ENCODE peak calls at places on chromosome 15, in four cellular contexts. One of them, this sample, is unnamed.

GRCh38 chr15:70284438-70285214 is 186.9 kb upstream of the TLE3 start:
- DNase-seq in Panc1: no peak
- DNase-seq in adrenal gland: peak; percentile 75
- DNase-seq in naive thymus-derived CD4-positive, alpha-beta T cell: no peak
- DNase-seq in this sample: peak; percentile 69

GRCh38 chr15:77034620-77035467 is 36.1 kb downstream of the TSPAN3 start:
- DNase-seq in adrenal gland: peak; percentile 33
- DNase-seq in Panc1: no peak
- DNase-seq in naive thymus-derived CD4-positive, alpha-beta T cell: peak; percentile 38
- DNase-seq in this sample: no peak

GRCh38 chr15:41936649-41937567 is 35.4 kb downstream of the EHD4 start:
- DNase-seq in naive thymus-derived CD4-positive, alpha-beta T cell: peak; percentile 78
- DNase-seq in adrenal gland: peak; percentile 65
- DNase-seq in Panc1: no peak
- DNase-seq in this sample: no peak

GRCh38 chr15:44584162-44584749 is 47.3 kb downstream of the EIF3J start:
- DNase-seq in adrenal gland: peak; percentile 55
- DNase-seq in naive thymus-derived CD4-positive, alpha-beta T cell: peak; percentile 47
- DNase-seq in Panc1: peak; percentile 36
- DNase-seq in this sample: no peak

GRCh38 chr15:69652906-69653305 is 200.3 kb downstream of the RPLP1 start:
- DNase-seq in Panc1: no peak
- DNase-seq in naive thymus-derived CD4-positive, alpha-beta T cell: no peak
- DNase-seq in adrenal gland: no peak
- DNase-seq in this sample: no peak

GRCh38 chr15:90291679-90292356 is 26.3 kb downstream of the NGRN start:
- DNase-seq in Panc1: no peak
- DNase-seq in naive thymus-derived CD4-positive, alpha-beta T cell: no peak
- DNase-seq in adrenal gland: peak; percentile 64
- DNase-seq in this sample: peak; percentile 41

GRCh38 chr15:57215371-57215770 is 160.9 kb upstream of the CGNL1 start:
- DNase-seq in naive thymus-derived CD4-positive, alpha-beta T cell: no peak
- DNase-seq in Panc1: no peak
- DNase-seq in adrenal gland: no peak
- DNase-seq in this sample: no peak

GRCh38 chr15:48859426-48859825 is 18.5 kb upstream of the EID1 start:
- DNase-seq in Panc1: no peak
- DNase-seq in adrenal gland: no peak
- DNase-seq in naive thymus-derived CD4-positive, alpha-beta T cell: no peak
- DNase-seq in this sample: no peak

GRCh38 chr15:68317281-68318007 is 39.9 kb downstream of the FEM1B start:
- DNase-seq in Panc1: no peak
- DNase-seq in naive thymus-derived CD4-positive, alpha-beta T cell: no peak
- DNase-seq in adrenal gland: no peak
- DNase-seq in this sample: no peak

GRCh38 chr15:92140802-92141201 is 252.9 kb upstream of the ST8SIA2 start:
- DNase-seq in adrenal gland: no peak
- DNase-seq in naive thymus-derived CD4-positive, alpha-beta T cell: no peak
- DNase-seq in Panc1: no peak
- DNase-seq in this sample: no peak

GRCh38 chr15:91975241-91975978 is 121.9 kb downstream of the SLCO3A1 start:
- DNase-seq in Panc1: no peak
- DNase-seq in adrenal gland: peak; percentile 29
- DNase-seq in naive thymus-derived CD4-positive, alpha-beta T cell: no peak
- DNase-seq in this sample: no peak

GRCh38 chr15:61159901-61160300 is 69.2 kb downstream of the RORA start:
- DNase-seq in Panc1: no peak
- DNase-seq in naive thymus-derived CD4-positive, alpha-beta T cell: no peak
- DNase-seq in adrenal gland: no peak
- DNase-seq in this sample: no peak

GRCh38 chr15:73593278-73594074 is 39.7 kb downstream of the NPTN start:
- DNase-seq in naive thymus-derived CD4-positive, alpha-beta T cell: no peak
- DNase-seq in adrenal gland: no peak
- DNase-seq in Panc1: no peak
- DNase-seq in this sample: no peak

GRCh38 chr15:56719774-56720555 is 13.3 kb downstream of the ZNF280D start:
- DNase-seq in Panc1: no peak
- DNase-seq in adrenal gland: peak; percentile 44
- DNase-seq in naive thymus-derived CD4-positive, alpha-beta T cell: no peak
- DNase-seq in this sample: no peak

GRCh38 chr15:51908312-51908711 is 63.3 kb downstream of the LEO1 start:
- DNase-seq in naive thymus-derived CD4-positive, alpha-beta T cell: no peak
- DNase-seq in adrenal gland: no peak
- DNase-seq in Panc1: no peak
- DNase-seq in this sample: no peak

GRCh38 chr15:73927476-73928240 is 1.4 kb downstream of the LOXL1 start:
- DNase-seq in naive thymus-derived CD4-positive, alpha-beta T cell: peak; percentile 86
- DNase-seq in adrenal gland: peak; percentile 44
- DNase-seq in Panc1: no peak
- DNase-seq in this sample: peak; percentile 59

GRCh38 chr15:51322622-51323296 is 15.6 kb downstream of the CYP19A1 start:
- DNase-seq in adrenal gland: peak; percentile 69
- DNase-seq in naive thymus-derived CD4-positive, alpha-beta T cell: no peak
- DNase-seq in Panc1: no peak
- DNase-seq in this sample: peak; percentile 60

GRCh38 chr15:75091814-75092213 is 68.4 kb downstream of the PPCDC start:
- DNase-seq in adrenal gland: no peak
- DNase-seq in naive thymus-derived CD4-positive, alpha-beta T cell: no peak
- DNase-seq in Panc1: no peak
- DNase-seq in this sample: no peak

GRCh38 chr15:75578948-75579908 is at the start of gene PTPN9:
- DNase-seq in Panc1: no peak
- DNase-seq in naive thymus-derived CD4-positive, alpha-beta T cell: peak; percentile 61
- DNase-seq in adrenal gland: peak; percentile 72
- DNase-seq in this sample: peak; percentile 76

GRCh38 chr15:88615303-88616107 is 5.6 kb upstream of the AEN start:
- DNase-seq in adrenal gland: no peak
- DNase-seq in naive thymus-derived CD4-positive, alpha-beta T cell: no peak
- DNase-seq in Panc1: no peak
- DNase-seq in this sample: no peak

GRCh38 chr15:59401810-59402569 is 29.3 kb upstream of the MYO1E start:
- DNase-seq in naive thymus-derived CD4-positive, alpha-beta T cell: no peak
- DNase-seq in Panc1: no peak
- DNase-seq in adrenal gland: no peak
- DNase-seq in this sample: no peak

GRCh38 chr15:34243226-34243625 is 18.4 kb downstream of the EMC4 start:
- DNase-seq in Panc1: no peak
- DNase-seq in naive thymus-derived CD4-positive, alpha-beta T cell: no peak
- DNase-seq in adrenal gland: no peak
- DNase-seq in this sample: no peak

GRCh38 chr15:95303659-95304058 is 1026.8 kb upstream of the NR2F2 start:
- DNase-seq in adrenal gland: no peak
- DNase-seq in naive thymus-derived CD4-positive, alpha-beta T cell: no peak
- DNase-seq in Panc1: no peak
- DNase-seq in this sample: no peak

GRCh38 chr15:37087050-37087691 is 13.2 kb downstream of the MEIS2 start:
- DNase-seq in Panc1: no peak
- DNase-seq in naive thymus-derived CD4-positive, alpha-beta T cell: no peak
- DNase-seq in adrenal gland: no peak
- DNase-seq in this sample: no peak

GRCh38 chr15:86772369-86773059 is 692.8 kb downstream of the AGBL1 start:
- DNase-seq in naive thymus-derived CD4-positive, alpha-beta T cell: no peak
- DNase-seq in Panc1: no peak
- DNase-seq in adrenal gland: peak; percentile 1
- DNase-seq in this sample: no peak

GRCh38 chr15:63277044-63277892 is at the start of gene APH1B:
- DNase-seq in Panc1: no peak
- DNase-seq in adrenal gland: peak; percentile 85
- DNase-seq in naive thymus-derived CD4-positive, alpha-beta T cell: peak; percentile 76
- DNase-seq in this sample: peak; percentile 79

GRCh38 chr15:43775411-43775965 is 1.3 kb downstream of the ELL3 start:
- DNase-seq in adrenal gland: peak; percentile 68
- DNase-seq in Panc1: peak; percentile 54
- DNase-seq in naive thymus-derived CD4-positive, alpha-beta T cell: no peak
- DNase-seq in this sample: peak; percentile 51

GRCh38 chr15:37101634-37102314 is 1.4 kb upstream of the MEIS2 start:
- DNase-seq in Panc1: peak; percentile 32
- DNase-seq in naive thymus-derived CD4-positive, alpha-beta T cell: no peak
- DNase-seq in adrenal gland: peak; percentile 87
- DNase-seq in this sample: peak; percentile 62

GRCh38 chr15:100434038-100434437 is 92.3 kb upstream of the ADAMTS17 start:
- DNase-seq in Panc1: no peak
- DNase-seq in naive thymus-derived CD4-positive, alpha-beta T cell: no peak
- DNase-seq in adrenal gland: no peak
- DNase-seq in this sample: no peak

GRCh38 chr15:74179983-74180688 is 6.6 kb downstream of the ISLR start:
- DNase-seq in adrenal gland: no peak
- DNase-seq in Panc1: no peak
- DNase-seq in naive thymus-derived CD4-positive, alpha-beta T cell: no peak
- DNase-seq in this sample: no peak

GRCh38 chr15:40598126-40598525 is 4.1 kb downstream of the KNL1 start:
- DNase-seq in adrenal gland: no peak
- DNase-seq in naive thymus-derived CD4-positive, alpha-beta T cell: no peak
- DNase-seq in Panc1: no peak
- DNase-seq in this sample: no peak

GRCh38 chr15:92681141-92681622 is 25.6 kb upstream of the FAM174B start:
- DNase-seq in adrenal gland: peak; percentile 34
- DNase-seq in naive thymus-derived CD4-positive, alpha-beta T cell: no peak
- DNase-seq in Panc1: no peak
- DNase-seq in this sample: no peak

GRCh38 chr15:35393403-35393802 is 152.6 kb downstream of the DPH6 start:
- DNase-seq in Panc1: no peak
- DNase-seq in naive thymus-derived CD4-positive, alpha-beta T cell: no peak
- DNase-seq in adrenal gland: no peak
- DNase-seq in this sample: no peak

GRCh38 chr15:25798207-25798931 is 64.8 kb downstream of the ATP10A start:
- DNase-seq in adrenal gland: no peak
- DNase-seq in Panc1: no peak
- DNase-seq in naive thymus-derived CD4-positive, alpha-beta T cell: no peak
- DNase-seq in this sample: no peak

GRCh38 chr15:99174567-99174966 is 69.7 kb downstream of the SYNM start:
- DNase-seq in Panc1: no peak
- DNase-seq in naive thymus-derived CD4-positive, alpha-beta T cell: no peak
- DNase-seq in adrenal gland: peak; percentile 36
- DNase-seq in this sample: no peak
- H3K27ac ChIP-seq in Panc1: no peak overlapping the region
- H3K27ac ChIP-seq in naive thymus-derived CD4-positive, alpha-beta T cell: no peak overlapping the region
- H3K27ac ChIP-seq in adrenal gland: no peak overlapping the region
- H3K27ac ChIP-seq in this sample: no peak overlapping the region

GRCh38 chr15:50055333-50056278 is 63.4 kb downstream of the ATP8B4 start:
- DNase-seq in adrenal gland: peak; percentile 5
- DNase-seq in naive thymus-derived CD4-positive, alpha-beta T cell: no peak
- DNase-seq in Panc1: no peak
- DNase-seq in this sample: no peak
- H3K4me3 ChIP-seq in adrenal gland: no peak overlapping the region
- H3K4me3 ChIP-seq in naive thymus-derived CD4-positive, alpha-beta T cell: no peak overlapping the region
- H3K4me3 ChIP-seq in Panc1: no peak overlapping the region
- H3K4me3 ChIP-seq in this sample: no peak overlapping the region

DNA sequence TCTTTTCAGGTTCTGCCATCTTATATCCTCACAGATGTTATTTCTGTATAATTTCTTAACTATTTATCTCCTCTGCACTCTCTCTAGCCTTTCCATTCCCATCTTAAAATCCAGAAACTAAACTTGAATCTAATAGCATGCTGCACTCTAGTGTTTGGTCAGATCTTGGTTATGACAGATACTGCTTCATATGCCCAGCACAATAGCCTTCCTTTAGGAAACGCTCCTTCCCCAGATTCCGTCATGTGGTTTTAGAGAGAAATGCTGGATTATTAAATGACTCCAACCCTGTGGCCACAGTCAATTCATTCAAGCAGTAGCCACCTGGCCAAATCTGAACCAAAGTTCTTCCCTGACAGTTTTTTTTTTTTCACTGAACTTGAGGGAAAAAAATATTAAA is 19.4 kb downstream of the RASGRP1 start:
- DNase-seq in naive thymus-derived CD4-positive, alpha-beta T cell: no peak
- DNase-seq in Panc1: no peak
- DNase-seq in adrenal gland: no peak
- DNase-seq in this sample: no peak
- H3K27ac ChIP-seq in naive thymus-derived CD4-positive, alpha-beta T cell: no peak overlapping the region
- H3K27ac ChIP-seq in Panc1: no peak overlapping the region
- H3K27ac ChIP-seq in adrenal gland: no peak overlapping the region
- H3K27ac ChIP-seq in this sample: no peak overlapping the region

GRCh38 chr15:39362832-39363561 is 217.9 kb upstream of the THBS1 start:
- DNase-seq in Panc1: no peak
- DNase-seq in naive thymus-derived CD4-positive, alpha-beta T cell: no peak
- DNase-seq in adrenal gland: no peak
- DNase-seq in this sample: no peak
- H3K4me3 ChIP-seq in Panc1: no peak overlapping the region
- H3K4me3 ChIP-seq in naive thymus-derived CD4-positive, alpha-beta T cell: no peak overlapping the region
- H3K4me3 ChIP-seq in adrenal gland: no peak overlapping the region
- H3K4me3 ChIP-seq in this sample: no peak overlapping the region

DNA sequence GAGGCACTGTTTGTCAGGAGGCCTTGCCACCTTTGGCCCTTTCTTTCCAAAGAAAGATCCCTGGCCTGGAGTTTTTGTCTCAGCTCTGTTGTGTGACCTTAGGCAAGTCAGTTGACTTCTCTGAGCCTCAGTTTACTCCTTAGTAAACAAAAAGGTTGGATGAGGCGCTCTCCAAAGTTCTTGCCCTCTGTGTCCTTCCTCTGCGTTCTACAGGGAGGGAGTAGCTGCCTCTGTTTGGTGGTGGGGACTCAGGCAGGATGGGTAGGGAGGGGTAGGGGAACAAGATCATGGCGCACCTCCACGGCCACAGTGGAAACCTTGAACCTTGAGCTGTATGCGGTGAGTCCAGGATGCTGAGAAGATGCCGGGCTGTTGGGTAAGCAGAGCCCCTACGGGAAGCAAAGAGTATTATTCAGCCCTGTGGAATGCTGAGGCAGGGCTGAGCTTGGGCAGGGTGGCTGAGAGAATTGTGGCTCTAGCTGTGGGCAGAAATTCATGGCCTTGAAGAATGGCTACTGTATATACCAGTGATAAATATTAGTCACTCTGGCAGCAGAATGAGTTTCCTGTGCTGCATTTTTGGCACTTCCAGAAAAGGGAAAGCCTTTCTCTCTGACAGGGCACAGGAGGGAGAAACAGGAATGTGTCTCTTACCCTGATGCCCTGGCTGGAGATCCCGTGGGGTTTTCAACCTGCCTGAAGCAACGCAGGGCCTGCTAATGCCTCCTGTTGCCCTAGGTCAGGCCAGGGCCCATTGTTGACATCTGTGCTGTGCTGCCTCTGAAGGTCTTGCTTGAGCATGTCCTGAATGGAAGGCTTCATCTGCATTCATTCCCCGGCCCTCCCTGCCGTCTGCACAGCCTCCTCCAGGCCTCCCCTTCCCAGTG is 39.9 kb downstream of the SMAD3 start:
- DNase-seq in adrenal gland: peak; percentile 89
- DNase-seq in naive thymus-derived CD4-positive, alpha-beta T cell: no peak
- DNase-seq in Panc1: no peak
- DNase-seq in this sample: peak; percentile 52
- H3K27ac ChIP-seq in adrenal gland: no peak overlapping the region
- H3K27ac ChIP-seq in naive thymus-derived CD4-positive, alpha-beta T cell: no peak overlapping the region
- H3K27ac ChIP-seq in Panc1: peak overlapping the region; percentile 100
- H3K27ac ChIP-seq in this sample: peak overlapping the region; percentile 80

This sample was measured in lung.